ENCODE peak calls at places on chromosomes 3 and 15, in ten cellular contexts. J is heart left ventricle, B is psoas muscle, M is neural progenitor cell, P is right lobe of liver, A is epithelial cell of esophagus, T is mammary epithelial cell, Z is upper lobe of left lung, R is cardiac fibroblast, S is suprapubic skin. X is an unnamed sample.

GRCh38 chr3:17032407-17033034 is 147.8 kb downstream of the PLCL2 start:
- DNase-seq in J (no peak), B (no peak), M (peak; percentile 46), P (no peak), A (peak; percentile 35), T (no peak), Z (no peak), R (peak; percentile 69), S (no peak), X (peak; percentile 63)

GRCh38 chr3:100761211-100761921 is 52.1 kb downstream of the TFG start:
- DNase-seq in J (no peak), B (no peak), M (peak; percentile 29), P (peak; percentile 67), A (peak; percentile 29), T (no peak), Z (no peak), R (no peak), S (no peak), X (no peak)

GRCh38 chr3:101725192-101725889 is 927 bp downstream of the CEP97 start:
- DNase-seq in J (peak; percentile 44), B (peak; percentile 21), M (peak; percentile 61), P (peak; percentile 68), A (peak; percentile 21), T (no peak), Z (peak; percentile 54), R (peak; percentile 12), S (peak; percentile 67), X (peak; percentile 19)

GRCh38 chr3:29183346-29184087 is 97.4 kb upstream of the RBMS3 start:
- DNase-seq in J (no peak), B (no peak), M (no peak), P (no peak), A (peak; percentile 86), T (peak; percentile 49), Z (no peak), R (peak; percentile 78), S (no peak), X (peak; percentile 55)

GRCh38 chr15:99100245-99101173 is 4.4 kb upstream of the SYNM start:
- DNase-seq in J (peak; percentile 87), B (peak; percentile 84), M (peak; percentile 90), P (peak; percentile 85), A (peak; percentile 73), T (peak; percentile 50), Z (peak; percentile 66), R (peak; percentile 73), S (peak; percentile 83), X (peak; percentile 71)

GRCh38 chr15:56228854-56229253 is 14.8 kb downstream of the RFX7 start:
- DNase-seq in J (no peak), B (no peak), M (no peak), P (no peak), A (no peak), T (no peak), Z (no peak), R (no peak), S (no peak), X (no peak)

GRCh38 chr3:132006605-132007204 is 28.1 kb downstream of the CPNE4 start:
- DNase-seq in J (no peak), B (no peak), M (peak; percentile 58), P (no peak), A (peak; percentile 78), T (peak; percentile 55), Z (no peak), R (peak; percentile 62), S (no peak), X (peak; percentile 53)

GRCh38 chr3:171168086-171168485 is 141.6 kb upstream of the SLC2A2 start:
- DNase-seq in J (no peak), B (no peak), M (peak; percentile 44), P (peak; percentile 58), A (peak; percentile 46), T (no peak), Z (no peak), R (peak; percentile 41), S (no peak), X (peak; percentile 44)

GRCh38 chr3:171177056-171177455 is 150.5 kb upstream of the SLC2A2 start:
- DNase-seq in J (no peak), B (no peak), M (no peak), P (no peak), A (no peak), T (no peak), Z (no peak), R (no peak), S (no peak), X (no peak)

GRCh38 chr15:95503640-95504225 is 826.8 kb upstream of the NR2F2 start:
- DNase-seq in J (no peak), B (no peak), M (no peak), P (no peak), A (no peak), T (peak; percentile 5), Z (no peak), R (no peak), S (no peak), X (no peak)

GRCh38 chr3:58012302-58012701 is 4.1 kb downstream of the FLNB start:
- DNase-seq in J (no peak), B (no peak), M (no peak), P (no peak), A (no peak), T (no peak), Z (no peak), R (no peak), S (no peak), X (no peak)

GRCh38 chr3:196163687-196164493 is 47.3 kb downstream of the ZDHHC19 start:
- DNase-seq in J (peak; percentile 69), B (peak; percentile 42), M (no peak), P (no peak), A (no peak), T (no peak), Z (peak; percentile 59), R (peak; percentile 9), S (no peak), X (no peak)

GRCh38 chr3:159169828-159170227 is 368.0 kb downstream of the MFSD1 start:
- DNase-seq in J (no peak), B (no peak), M (no peak), P (no peak), A (peak; percentile 89), T (peak; percentile 68), Z (no peak), R (peak; percentile 92), S (no peak), X (peak; percentile 56)

GRCh38 chr15:57153140-57153539 is 223.2 kb upstream of the CGNL1 start:
- DNase-seq in J (no peak), B (no peak), M (no peak), P (no peak), A (peak; percentile 56), T (no peak), Z (no peak), R (peak; percentile 87), S (no peak), X (peak; percentile 94)

GRCh38 chr3:176937994-176938393 is 259.3 kb downstream of the TBL1XR1 start:
- DNase-seq in J (no peak), B (no peak), M (no peak), P (no peak), A (no peak), T (no peak), Z (no peak), R (no peak), S (no peak), X (no peak)

GRCh38 chr3:176935524-176935923 is 261.8 kb downstream of the TBL1XR1 start:
- DNase-seq in J (no peak), B (no peak), M (no peak), P (no peak), A (no peak), T (no peak), Z (no peak), R (no peak), S (no peak), X (no peak)

GRCh38 chr3:176937546-176937945 is 259.7 kb downstream of the TBL1XR1 start:
- DNase-seq in J (no peak), B (no peak), M (no peak), P (no peak), A (no peak), T (no peak), Z (no peak), R (peak; percentile 38), S (no peak), X (no peak)

GRCh38 chr3:176941674-176942073 is 255.6 kb downstream of the TBL1XR1 start:
- DNase-seq in J (no peak), B (no peak), M (no peak), P (no peak), A (no peak), T (no peak), Z (no peak), R (no peak), S (no peak), X (no peak)

GRCh38 chr3:176939022-176939817 is 258.1 kb downstream of the TBL1XR1 start:
- DNase-seq in J (no peak), B (no peak), M (peak; percentile 76), P (no peak), A (peak; percentile 87), T (peak; percentile 60), Z (peak; percentile 37), R (peak; percentile 91), S (no peak), X (peak; percentile 90)
- TF ChIP-seq CTCF in J (peak; percentile 85), B (peak; percentile 85), M (peak; percentile 88), P (peak; percentile 78), A (peak; percentile 88), T (peak; percentile 88), Z (peak; percentile 74), R (peak; percentile 70), S (peak; percentile 51), X (peak; percentile 81)

GRCh38 chr3:72442755-72443154 is 405.5 kb downstream of the SHQ1 start:
- DNase-seq in J (no peak), B (no peak), M (no peak), P (no peak), A (no peak), T (no peak), Z (no peak), R (no peak), S (no peak), X (no peak)
- H3K4me3 ChIP-seq in J (no peak overlapping the region), B (no peak overlapping the region), M (no peak overlapping the region), P (no peak overlapping the region), A (no peak overlapping the region), T (no peak overlapping the region), Z (no peak overlapping the region), R (no peak overlapping the region), S (no peak overlapping the region), X (no peak overlapping the region)

DNA sequence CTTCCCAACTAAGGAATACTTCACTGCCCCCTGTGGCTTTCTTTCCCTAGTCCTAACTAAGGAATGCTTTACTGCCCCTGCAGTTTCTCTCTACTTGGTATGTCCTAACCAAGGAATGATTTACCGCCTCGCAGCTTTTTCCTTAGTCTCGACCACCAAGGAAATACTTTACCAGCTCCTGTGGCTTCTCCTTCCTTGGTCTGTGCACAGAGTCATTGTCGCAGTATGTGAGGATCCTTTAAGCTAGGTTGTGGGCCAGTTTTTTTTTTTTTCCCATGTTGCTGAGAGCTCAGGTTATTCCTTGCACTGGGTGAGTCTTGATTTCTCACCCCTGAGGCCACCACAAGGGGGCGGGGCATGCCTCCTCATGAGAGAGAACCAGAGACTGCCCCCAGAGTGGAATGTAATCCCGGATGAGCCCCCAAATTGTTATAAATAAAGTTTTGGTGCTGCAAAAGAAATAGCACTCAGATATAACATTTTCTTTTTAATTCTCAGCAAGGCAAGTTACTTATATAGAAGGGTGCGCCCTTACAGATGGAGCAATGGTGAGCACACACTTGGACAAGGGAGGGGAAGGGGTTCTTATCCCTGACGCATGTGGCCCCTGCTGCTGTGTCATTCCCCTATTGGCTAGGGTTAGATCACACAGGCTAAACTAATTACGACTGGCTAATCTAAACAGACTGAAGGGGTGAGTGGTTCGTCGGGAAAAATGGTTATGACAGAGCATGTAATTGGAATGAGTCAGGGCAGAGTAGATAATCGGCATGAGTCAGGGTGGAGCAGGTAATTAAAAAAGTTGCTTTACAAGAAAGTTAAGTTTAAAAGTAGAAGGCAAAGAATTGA is 27.0 kb downstream of the NDUFB4 start:
- DNase-seq in J (no peak), B (no peak), M (peak; percentile 52), P (no peak), A (peak; percentile 83), T (peak; percentile 71), Z (no peak), R (peak; percentile 64), S (no peak), X (peak; percentile 25)
- TF ChIP-seq CTCF in J (no peak), B (no peak), M (peak; percentile 49), P (peak; percentile 26), A (no peak), T (no peak), Z (no peak), R (peak; percentile 20), S (no peak), X (peak; percentile 8)

GRCh38 chr3:112132975-112133448 is at the start of gene GCSAM:
- DNase-seq in J (peak; percentile 70), B (peak; percentile 31), M (no peak), P (peak; percentile 66), A (peak; percentile 91), T (peak; percentile 81), Z (peak; percentile 66), R (peak; percentile 14), S (no peak), X (no peak)
- H3K4me3 ChIP-seq in J (no peak within 1 kb of the TSS), B (no peak within 1 kb of the TSS), M (no peak within 1 kb of the TSS), P (no peak within 1 kb of the TSS), A (peak within 1 kb of the TSS; percentile 42), T (peak within 1 kb of the TSS; percentile 6), Z (no peak within 1 kb of the TSS), R (no peak within 1 kb of the TSS), S (peak within 1 kb of the TSS; percentile 2), X (no peak within 1 kb of the TSS)